ENCODE peak calls at places on chromosome 19, in eight cellular contexts. One of them, this sample, is unnamed.

GRCh38 chr19:19531951-19532805 is 3.5 kb downstream of the YJEFN3 start:
- DNase-seq in uterus: peak; percentile 84
- DNase-seq in lower lobe of right lung: peak; percentile 91
- DNase-seq in psoas muscle: peak; percentile 91
- DNase-seq in tibial artery: peak; percentile 88
- DNase-seq in IMR-90: peak; percentile 44
- DNase-seq in aorta: peak; percentile 97
- DNase-seq in H9: peak; percentile 84
- DNase-seq in this sample: peak; percentile 79

GRCh38 chr19:15508035-15508710 is at the start of gene CYP4F22:
- DNase-seq in aorta: no peak
- DNase-seq in IMR-90: no peak
- DNase-seq in lower lobe of right lung: no peak
- DNase-seq in psoas muscle: no peak
- DNase-seq in uterus: no peak
- DNase-seq in tibial artery: no peak
- DNase-seq in H9: no peak
- DNase-seq in this sample: peak; percentile 76

GRCh38 chr19:4981681-4981958 is 12.7 kb downstream of the KDM4B start:
- DNase-seq in aorta: peak; percentile 64
- DNase-seq in IMR-90: no peak
- DNase-seq in lower lobe of right lung: no peak
- DNase-seq in H9: no peak
- DNase-seq in psoas muscle: no peak
- DNase-seq in tibial artery: no peak
- DNase-seq in uterus: no peak
- DNase-seq in this sample: no peak

GRCh38 chr19:29499261-29499920 is 26.4 kb upstream of the VSTM2B start:
- DNase-seq in lower lobe of right lung: peak; percentile 22
- DNase-seq in IMR-90: no peak
- DNase-seq in tibial artery: peak; percentile 33
- DNase-seq in uterus: no peak
- DNase-seq in psoas muscle: no peak
- DNase-seq in aorta: peak; percentile 30
- DNase-seq in H9: no peak
- DNase-seq in this sample: peak; percentile 7

GRCh38 chr19:42495663-42496062 is 32.6 kb downstream of the CEACAM1 start:
- DNase-seq in uterus: no peak
- DNase-seq in H9: no peak
- DNase-seq in aorta: no peak
- DNase-seq in lower lobe of right lung: no peak
- DNase-seq in IMR-90: no peak
- DNase-seq in psoas muscle: no peak
- DNase-seq in tibial artery: no peak
- DNase-seq in this sample: no peak

GRCh38 chr19:51784922-51785690 is 9.9 kb upstream of the FPR3 start:
- DNase-seq in aorta: no peak
- DNase-seq in psoas muscle: peak; percentile 67
- DNase-seq in uterus: peak; percentile 69
- DNase-seq in H9: no peak
- DNase-seq in IMR-90: no peak
- DNase-seq in tibial artery: peak; percentile 81
- DNase-seq in lower lobe of right lung: peak; percentile 78
- DNase-seq in this sample: peak; percentile 79

GRCh38 chr19:31676271-31677004 is 327.2 kb upstream of the TSHZ3 start:
- DNase-seq in tibial artery: no peak
- DNase-seq in uterus: no peak
- DNase-seq in H9: peak; percentile 58
- DNase-seq in aorta: no peak
- DNase-seq in psoas muscle: no peak
- DNase-seq in lower lobe of right lung: no peak
- DNase-seq in IMR-90: no peak
- DNase-seq in this sample: no peak

GRCh38 chr19:37933965-37934364 is 27.0 kb downstream of the SIPA1L3 start:
- DNase-seq in H9: no peak
- DNase-seq in psoas muscle: peak; percentile 75
- DNase-seq in IMR-90: peak; percentile 20
- DNase-seq in lower lobe of right lung: no peak
- DNase-seq in tibial artery: no peak
- DNase-seq in uterus: no peak
- DNase-seq in aorta: no peak
- DNase-seq in this sample: no peak

GRCh38 chr19:43639507-43640423 is at the start of gene CADM4:
- DNase-seq in aorta: peak; percentile 79
- DNase-seq in psoas muscle: peak; percentile 56
- DNase-seq in uterus: peak; percentile 33
- DNase-seq in tibial artery: no peak
- DNase-seq in IMR-90: no peak
- DNase-seq in H9: peak; percentile 46
- DNase-seq in lower lobe of right lung: peak; percentile 72
- DNase-seq in this sample: no peak

GRCh38 chr19:52170863-52171320 is 529 bp downstream of the ZNF836 start:
- DNase-seq in psoas muscle: peak; percentile 64
- DNase-seq in aorta: no peak
- DNase-seq in lower lobe of right lung: peak; percentile 54
- DNase-seq in tibial artery: peak; percentile 66
- DNase-seq in IMR-90: no peak
- DNase-seq in uterus: peak; percentile 29
- DNase-seq in H9: peak; percentile 46
- DNase-seq in this sample: peak; percentile 33

GRCh38 chr19:28492616-28493015 is 720.3 kb downstream of the UQCRFS1 start:
- DNase-seq in H9: no peak
- DNase-seq in lower lobe of right lung: no peak
- DNase-seq in IMR-90: no peak
- DNase-seq in psoas muscle: no peak
- DNase-seq in aorta: no peak
- DNase-seq in tibial artery: no peak
- DNase-seq in uterus: no peak
- DNase-seq in this sample: no peak

GRCh38 chr19:18543814-18544475 is 572 bp upstream of the FKBP8 start:
- DNase-seq in lower lobe of right lung: peak; percentile 73
- DNase-seq in psoas muscle: no peak
- DNase-seq in IMR-90: peak; percentile 40
- DNase-seq in tibial artery: no peak
- DNase-seq in H9: peak; percentile 78
- DNase-seq in aorta: no peak
- DNase-seq in uterus: no peak
- DNase-seq in this sample: peak; percentile 80

GRCh38 chr19:41223431-41224234 is 4.6 kb downstream of the AXL start:
- DNase-seq in lower lobe of right lung: no peak
- DNase-seq in aorta: peak; percentile 91
- DNase-seq in psoas muscle: peak; percentile 67
- DNase-seq in IMR-90: peak; percentile 96
- DNase-seq in H9: peak; percentile 85
- DNase-seq in tibial artery: peak; percentile 82
- DNase-seq in uterus: no peak
- DNase-seq in this sample: peak; percentile 78

GRCh38 chr19:4360081-4360569 is 16.8 kb downstream of the MPND start:
- DNase-seq in uterus: no peak
- DNase-seq in aorta: no peak
- DNase-seq in psoas muscle: no peak
- DNase-seq in lower lobe of right lung: no peak
- DNase-seq in IMR-90: no peak
- DNase-seq in H9: no peak
- DNase-seq in tibial artery: peak; percentile 61
- DNase-seq in this sample: no peak

GRCh38 chr19:9986787-9987281 is 23.5 kb downstream of the COL5A3 start:
- DNase-seq in IMR-90: peak; percentile 29
- DNase-seq in uterus: peak; percentile 78
- DNase-seq in H9: no peak
- DNase-seq in aorta: no peak
- DNase-seq in tibial artery: peak; percentile 80
- DNase-seq in psoas muscle: peak; percentile 63
- DNase-seq in lower lobe of right lung: no peak
- DNase-seq in this sample: no peak

GRCh38 chr19:51461723-51462161 is 3.5 kb upstream of the SIGLEC8 start:
- DNase-seq in aorta: no peak
- DNase-seq in lower lobe of right lung: no peak
- DNase-seq in psoas muscle: no peak
- DNase-seq in uterus: no peak
- DNase-seq in tibial artery: no peak
- DNase-seq in IMR-90: no peak
- DNase-seq in H9: no peak
- DNase-seq in this sample: peak; percentile 71

GRCh38 chr19:15296841-15297415 is 35.4 kb downstream of the BRD4 start:
- DNase-seq in tibial artery: no peak
- DNase-seq in aorta: no peak
- DNase-seq in IMR-90: no peak
- DNase-seq in H9: no peak
- DNase-seq in lower lobe of right lung: no peak
- DNase-seq in psoas muscle: no peak
- DNase-seq in uterus: no peak
- DNase-seq in this sample: no peak

GRCh38 chr19:44202470-44202869 is 9.9 kb upstream of the ZNF227 start:
- DNase-seq in psoas muscle: no peak
- DNase-seq in aorta: no peak
- DNase-seq in lower lobe of right lung: no peak
- DNase-seq in uterus: no peak
- DNase-seq in H9: no peak
- DNase-seq in IMR-90: peak; percentile 51
- DNase-seq in tibial artery: no peak
- DNase-seq in this sample: no peak

GRCh38 chr19:55600336-55601028 is 394 bp downstream of the ZNF524 start:
- DNase-seq in H9: no peak
- DNase-seq in aorta: peak; percentile 89
- DNase-seq in tibial artery: peak; percentile 83
- DNase-seq in uterus: peak; percentile 77
- DNase-seq in IMR-90: peak; percentile 54
- DNase-seq in psoas muscle: no peak
- DNase-seq in lower lobe of right lung: no peak
- DNase-seq in this sample: no peak

GRCh38 chr19:18469245-18470107 is 31.5 kb upstream of the ISYNA1 start:
- DNase-seq in psoas muscle: peak; percentile 87
- DNase-seq in H9: peak; percentile 85
- DNase-seq in aorta: peak; percentile 91
- DNase-seq in IMR-90: peak; percentile 66
- DNase-seq in lower lobe of right lung: peak; percentile 77
- DNase-seq in tibial artery: no peak
- DNase-seq in uterus: peak; percentile 67
- DNase-seq in this sample: peak; percentile 55

GRCh38 chr19:9913237-9914000 is 22.9 kb downstream of the OLFM2 start:
- DNase-seq in uterus: peak; percentile 19
- DNase-seq in IMR-90: no peak
- DNase-seq in H9: peak; percentile 50
- DNase-seq in lower lobe of right lung: no peak
- DNase-seq in tibial artery: no peak
- DNase-seq in psoas muscle: no peak
- DNase-seq in aorta: no peak
- DNase-seq in this sample: no peak

GRCh38 chr19:35811317-35812219 is 1.1 kb downstream of the PRODH2 start:
- DNase-seq in tibial artery: no peak
- DNase-seq in lower lobe of right lung: no peak
- DNase-seq in IMR-90: no peak
- DNase-seq in H9: no peak
- DNase-seq in aorta: no peak
- DNase-seq in uterus: no peak
- DNase-seq in psoas muscle: no peak
- DNase-seq in this sample: no peak

GRCh38 chr19:35812220-35813042 is at the start of gene PRODH2:
- DNase-seq in H9: no peak
- DNase-seq in uterus: no peak
- DNase-seq in lower lobe of right lung: no peak
- DNase-seq in IMR-90: no peak
- DNase-seq in psoas muscle: no peak
- DNase-seq in tibial artery: no peak
- DNase-seq in aorta: no peak
- DNase-seq in this sample: no peak

GRCh38 chr19:35816846-35817245 is 4.2 kb upstream of the PRODH2 start:
- DNase-seq in tibial artery: no peak
- DNase-seq in IMR-90: no peak
- DNase-seq in lower lobe of right lung: no peak
- DNase-seq in psoas muscle: no peak
- DNase-seq in uterus: no peak
- DNase-seq in aorta: no peak
- DNase-seq in H9: no peak
- DNase-seq in this sample: no peak

GRCh38 chr19:35816262-35816661 is 3.6 kb upstream of the PRODH2 start:
- DNase-seq in lower lobe of right lung: no peak
- DNase-seq in aorta: no peak
- DNase-seq in tibial artery: no peak
- DNase-seq in IMR-90: no peak
- DNase-seq in psoas muscle: no peak
- DNase-seq in H9: peak; percentile 67
- DNase-seq in uterus: no peak
- DNase-seq in this sample: no peak

GRCh38 chr19:35813043-35813890 is 622 bp upstream of the PRODH2 start:
- DNase-seq in H9: no peak
- DNase-seq in tibial artery: no peak
- DNase-seq in psoas muscle: no peak
- DNase-seq in lower lobe of right lung: no peak
- DNase-seq in IMR-90: no peak
- DNase-seq in uterus: no peak
- DNase-seq in aorta: no peak
- DNase-seq in this sample: no peak
- H3K27ac ChIP-seq in H9: no peak overlapping the region
- H3K27ac ChIP-seq in tibial artery: no peak overlapping the region
- H3K27ac ChIP-seq in psoas muscle: no peak overlapping the region
- H3K27ac ChIP-seq in lower lobe of right lung: no peak overlapping the region
- H3K27ac ChIP-seq in IMR-90: no peak overlapping the region
- H3K27ac ChIP-seq in uterus: no peak overlapping the region
- H3K27ac ChIP-seq in aorta: no peak overlapping the region
- H3K27ac ChIP-seq in this sample: no peak overlapping the region

GRCh38 chr19:1622541-1622940 is 17.3 kb upstream of the UQCR11 start:
- DNase-seq in lower lobe of right lung: no peak
- DNase-seq in psoas muscle: no peak
- DNase-seq in H9: no peak
- DNase-seq in aorta: no peak
- DNase-seq in IMR-90: no peak
- DNase-seq in tibial artery: no peak
- DNase-seq in uterus: no peak
- DNase-seq in this sample: no peak
- H3K4me1 ChIP-seq in lower lobe of right lung: no peaks in the 10 kb centered on the region
- H3K4me1 ChIP-seq in psoas muscle: no peaks in the 10 kb centered on the region
- H3K4me1 ChIP-seq in H9: no peaks in the 10 kb centered on the region
- H3K4me1 ChIP-seq in aorta: no peaks in the 10 kb centered on the region
- H3K4me1 ChIP-seq in IMR-90: no peaks in the 10 kb centered on the region
- H3K4me1 ChIP-seq in tibial artery: peaks cover 5% of the 10 kb centered on the region
- H3K4me1 ChIP-seq in uterus: no peaks in the 10 kb centered on the region
- H3K4me1 ChIP-seq in this sample: no peaks in the 10 kb centered on the region

DNA sequence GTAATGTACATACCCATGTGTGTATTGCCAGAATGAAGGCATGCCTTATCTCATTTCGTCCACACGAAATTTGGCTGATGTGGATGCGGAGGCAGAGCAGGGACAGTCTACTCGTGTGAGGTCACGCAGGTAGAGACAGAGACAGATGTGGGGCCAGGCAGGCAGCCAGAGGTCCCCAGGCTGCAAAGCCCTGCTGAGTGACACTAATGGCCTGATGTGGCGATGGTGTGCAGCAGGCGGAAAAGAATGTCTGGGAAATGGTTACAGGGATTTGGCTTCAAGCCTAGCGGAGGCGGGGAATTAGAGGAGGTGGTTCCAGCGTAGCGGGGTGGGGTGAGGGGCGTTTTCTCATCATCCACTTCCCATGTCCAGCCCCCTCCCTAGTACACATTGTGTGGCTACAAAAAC is 4.2 kb upstream of the IZUMO2 start:
- DNase-seq in IMR-90: no peak
- DNase-seq in uterus: no peak
- DNase-seq in tibial artery: no peak
- DNase-seq in H9: no peak
- DNase-seq in aorta: no peak
- DNase-seq in psoas muscle: no peak
- DNase-seq in lower lobe of right lung: no peak
- DNase-seq in this sample: no peak
- H3K27ac ChIP-seq in IMR-90: no peak overlapping the region
- H3K27ac ChIP-seq in uterus: no peak overlapping the region
- H3K27ac ChIP-seq in tibial artery: no peak overlapping the region
- H3K27ac ChIP-seq in H9: no peak overlapping the region
- H3K27ac ChIP-seq in aorta: no peak overlapping the region
- H3K27ac ChIP-seq in psoas muscle: no peak overlapping the region
- H3K27ac ChIP-seq in lower lobe of right lung: no peak overlapping the region
- H3K27ac ChIP-seq in this sample: no peak overlapping the region

GRCh38 chr19:3012522-3013260 is 16.4 kb downstream of the TLE2 start:
- DNase-seq in H9: no peak
- DNase-seq in lower lobe of right lung: no peak
- DNase-seq in psoas muscle: no peak
- DNase-seq in uterus: no peak
- DNase-seq in IMR-90: no peak
- DNase-seq in aorta: no peak
- DNase-seq in tibial artery: no peak
- DNase-seq in this sample: no peak
- H3K4me1 ChIP-seq in H9: no peaks in the 10 kb centered on the region
- H3K4me1 ChIP-seq in lower lobe of right lung: no peaks in the 10 kb centered on the region
- H3K4me1 ChIP-seq in psoas muscle: no peaks in the 10 kb centered on the region
- H3K4me1 ChIP-seq in uterus: no peaks in the 10 kb centered on the region
- H3K4me1 ChIP-seq in IMR-90: no peaks in the 10 kb centered on the region
- H3K4me1 ChIP-seq in aorta: no peaks in the 10 kb centered on the region
- H3K4me1 ChIP-seq in tibial artery: no peaks in the 10 kb centered on the region
- H3K4me1 ChIP-seq in this sample: no peaks in the 10 kb centered on the region

This sample was measured in left lung.